ENCODE peak calls at places on chromosomes 1 and 21, in five cellular contexts. One of them, this sample, is unnamed.

GRCh38 chr1:45244660-45245059 is 38.3 kb upstream of the ZSWIM5 start:
- DNase-seq in WTC11: no peak
- DNase-seq in K562: no peak
- DNase-seq in GM12878: no peak
- DNase-seq in H1: no peak
- DNase-seq in this sample: no peak

GRCh38 chr1:18794561-18794960 is 64.9 kb downstream of the TAS1R2 start:
- DNase-seq in WTC11: peak
- DNase-seq in K562: peak
- DNase-seq in GM12878: no peak
- DNase-seq in H1: peak
- DNase-seq in this sample: peak

GRCh38 chr1:15833069-15833679 is 14.3 kb upstream of the SPEN start:
- DNase-seq in WTC11: no peak
- DNase-seq in K562: peak
- DNase-seq in GM12878: no peak
- DNase-seq in H1: no peak
- DNase-seq in this sample: no peak

GRCh38 chr1:155069551-155070391 is 6.2 kb downstream of the EFNA4 start:
- DNase-seq in WTC11: no peak
- DNase-seq in K562: no peak
- DNase-seq in GM12878: no peak
- DNase-seq in H1: no peak
- DNase-seq in this sample: no peak

GRCh38 chr1:192849442-192849841 is 40.6 kb downstream of the RGS2 start:
- DNase-seq in WTC11: no peak
- DNase-seq in K562: no peak
- DNase-seq in GM12878: no peak
- DNase-seq in H1: no peak
- DNase-seq in this sample: no peak

GRCh38 chr1:186568221-186568620 is 107.3 kb upstream of the PDC start:
- DNase-seq in WTC11: no peak
- DNase-seq in K562: no peak
- DNase-seq in GM12878: no peak
- DNase-seq in H1: no peak
- DNase-seq in this sample: no peak

GRCh38 chr21:45326169-45326833 is 38.6 kb upstream of the POFUT2 start:
- DNase-seq in WTC11: no peak
- DNase-seq in K562: no peak
- DNase-seq in GM12878: no peak
- DNase-seq in H1: no peak
- DNase-seq in this sample: no peak

GRCh38 chr1:179105393-179105792 is 23.5 kb downstream of the TOR3A start:
- DNase-seq in WTC11: peak
- DNase-seq in K562: peak
- DNase-seq in GM12878: no peak
- DNase-seq in H1: no peak
- DNase-seq in this sample: peak

GRCh38 chr1:166858726-166859419 is 17.2 kb downstream of the TADA1 start:
- DNase-seq in WTC11: no peak
- DNase-seq in K562: no peak
- DNase-seq in GM12878: no peak
- DNase-seq in H1: no peak
- DNase-seq in this sample: no peak

GRCh38 chr1:162629077-162629637 is 3.1 kb upstream of the DDR2 start:
- DNase-seq in WTC11: no peak
- DNase-seq in K562: no peak
- DNase-seq in GM12878: no peak
- DNase-seq in H1: no peak
- DNase-seq in this sample: no peak

GRCh38 chr1:100893718-100894117 is 924 bp downstream of the EXTL2 start:
- DNase-seq in WTC11: no peak
- DNase-seq in K562: no peak
- DNase-seq in GM12878: no peak
- DNase-seq in H1: no peak
- DNase-seq in this sample: no peak

GRCh38 chr1:162193201-162193600 is 123.7 kb downstream of the NOS1AP start:
- DNase-seq in WTC11: no peak
- DNase-seq in K562: no peak
- DNase-seq in GM12878: no peak
- DNase-seq in H1: no peak
- DNase-seq in this sample: no peak

GRCh38 chr1:235952950-235953615 is 86.4 kb upstream of the LYST start:
- DNase-seq in WTC11: no peak
- DNase-seq in K562: no peak
- DNase-seq in GM12878: peak
- DNase-seq in H1: no peak
- DNase-seq in this sample: no peak

GRCh38 chr1:108113496-108113895 is 86.6 kb downstream of the SLC25A24 start:
- DNase-seq in WTC11: no peak
- DNase-seq in K562: no peak
- DNase-seq in GM12878: no peak
- DNase-seq in H1: no peak
- DNase-seq in this sample: no peak

GRCh38 chr1:229229137-229229720 is 41.7 kb upstream of the RAB4A start:
- DNase-seq in WTC11: no peak
- DNase-seq in K562: no peak
- DNase-seq in GM12878: no peak
- DNase-seq in H1: no peak
- DNase-seq in this sample: no peak

GRCh38 chr1:109906160-109906838 is 4.3 kb upstream of the CSF1 start:
- DNase-seq in WTC11: no peak
- DNase-seq in K562: no peak
- DNase-seq in GM12878: peak
- DNase-seq in H1: no peak
- DNase-seq in this sample: no peak

GRCh38 chr1:6909857-6910256 is 124.6 kb downstream of the CAMTA1 start:
- DNase-seq in WTC11: no peak
- DNase-seq in K562: no peak
- DNase-seq in GM12878: no peak
- DNase-seq in H1: no peak
- DNase-seq in this sample: peak

GRCh38 chr1:51548986-51549619 is 30.0 kb upstream of the EPS15 start:
- DNase-seq in WTC11: no peak
- DNase-seq in K562: no peak
- DNase-seq in GM12878: no peak
- DNase-seq in H1: no peak
- DNase-seq in this sample: no peak

GRCh38 chr1:46369542-46370213 is 24.4 kb upstream of the FAAH start:
- DNase-seq in WTC11: no peak
- DNase-seq in K562: no peak
- DNase-seq in GM12878: no peak
- DNase-seq in H1: no peak
- DNase-seq in this sample: no peak

GRCh38 chr1:38308780-38309179 is 262.2 kb upstream of the POU3F1 start:
- DNase-seq in WTC11: no peak
- DNase-seq in K562: peak
- DNase-seq in GM12878: no peak
- DNase-seq in H1: no peak
- DNase-seq in this sample: peak

GRCh38 chr21:46605759-46606426 is 1.0 kb upstream of the S100B start:
- DNase-seq in WTC11: no peak
- DNase-seq in K562: peak
- DNase-seq in GM12878: peak
- DNase-seq in H1: no peak
- DNase-seq in this sample: no peak

GRCh38 chr1:31725777-31726535 is 22.1 kb upstream of the COL16A1 start:
- DNase-seq in WTC11: no peak
- DNase-seq in K562: no peak
- DNase-seq in GM12878: no peak
- DNase-seq in H1: no peak
- DNase-seq in this sample: no peak

GRCh38 chr1:234570741-234571140 is 39.2 kb downstream of the IRF2BP2 start:
- DNase-seq in WTC11: no peak
- DNase-seq in K562: no peak
- DNase-seq in GM12878: no peak
- DNase-seq in H1: no peak
- DNase-seq in this sample: no peak

GRCh38 chr1:116855220-116855619 is 54.5 kb upstream of the PTGFRN start:
- DNase-seq in WTC11: no peak
- DNase-seq in K562: no peak
- DNase-seq in GM12878: no peak
- DNase-seq in H1: no peak
- DNase-seq in this sample: no peak

GRCh38 chr1:193058529-193059281 is 455 bp downstream of the UCHL5 start:
- DNase-seq in WTC11: peak
- DNase-seq in K562: peak
- DNase-seq in GM12878: peak
- DNase-seq in H1: no peak
- DNase-seq in this sample: peak

GRCh38 chr1:223721658-223722606 is 9.6 kb downstream of the CAPN2 start:
- DNase-seq in WTC11: no peak
- DNase-seq in K562: no peak
- DNase-seq in GM12878: no peak
- DNase-seq in H1: no peak
- DNase-seq in this sample: no peak

GRCh38 chr1:51330331-51331201 is at the start of gene TTC39A:
- DNase-seq in WTC11: no peak
- DNase-seq in K562: no peak
- DNase-seq in GM12878: no peak
- DNase-seq in H1: no peak
- DNase-seq in this sample: no peak

GRCh38 chr1:16199157-16199501 is 13.3 kb downstream of the ARHGEF19 start:
- DNase-seq in WTC11: no peak
- DNase-seq in K562: no peak
- DNase-seq in GM12878: no peak
- DNase-seq in H1: no peak
- DNase-seq in this sample: no peak

DNA sequence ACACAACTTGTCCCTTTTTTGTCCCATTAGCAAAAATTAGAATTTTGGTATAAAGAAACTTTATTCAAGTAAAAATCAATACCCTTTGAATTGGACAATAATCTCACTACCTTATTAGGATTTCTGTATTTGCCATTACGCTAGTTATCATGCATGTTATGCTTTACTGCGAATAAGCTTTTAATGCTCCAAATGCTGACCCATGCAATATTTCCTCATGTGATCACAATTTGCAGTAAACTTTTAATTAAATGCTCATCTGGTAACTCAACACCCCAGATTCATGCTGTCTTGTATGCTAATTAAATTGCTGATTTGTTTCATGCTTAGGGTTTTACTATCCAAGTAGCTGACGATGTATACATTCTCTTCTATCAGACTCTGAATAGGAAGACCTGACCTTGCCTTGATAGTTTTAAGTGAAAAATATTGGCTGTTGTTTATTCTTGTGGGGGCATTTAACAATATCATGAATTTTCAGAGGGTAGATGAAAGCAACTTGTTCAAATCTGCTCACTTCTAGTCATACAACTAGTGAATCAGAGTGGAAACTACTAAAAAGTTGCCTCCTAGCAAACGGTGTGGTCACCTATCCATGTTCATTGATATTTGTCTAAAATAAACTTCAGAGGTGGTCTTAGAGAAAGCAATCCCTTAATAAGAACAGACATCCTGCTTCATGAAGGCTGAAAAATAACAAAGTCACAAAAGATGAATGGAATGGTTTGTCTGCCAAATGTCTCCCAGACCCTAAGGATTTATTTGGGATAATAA is 5.6 kb downstream of the XCL1 start:
- DNase-seq in WTC11: no peak
- DNase-seq in K562: no peak
- DNase-seq in GM12878: no peak
- DNase-seq in H1: no peak
- DNase-seq in this sample: no peak
- TF ChIP-seq ATF2 in WTC11: no peak
- TF ChIP-seq ATF2 in K562: no peak
- TF ChIP-seq ATF2 in GM12878: no peak
- TF ChIP-seq ATF2 in H1: no peak
- TF ChIP-seq ATF2 in this sample: no peak

GRCh38 chr1:10755977-10756521 is 40.4 kb downstream of the CASZ1 start:
- DNase-seq in WTC11: no peak
- DNase-seq in K562: peak
- DNase-seq in GM12878: no peak
- DNase-seq in H1: no peak
- DNase-seq in this sample: no peak

GRCh38 chr1:10751561-10752085 is 44.8 kb downstream of the CASZ1 start:
- DNase-seq in WTC11: no peak
- DNase-seq in K562: no peak
- DNase-seq in GM12878: no peak
- DNase-seq in H1: no peak
- DNase-seq in this sample: no peak

GRCh38 chr1:10753279-10753678 is 43.2 kb downstream of the CASZ1 start:
- DNase-seq in WTC11: peak
- DNase-seq in K562: no peak
- DNase-seq in GM12878: no peak
- DNase-seq in H1: no peak
- DNase-seq in this sample: no peak

GRCh38 chr1:10754571-10755329 is 41.7 kb downstream of the CASZ1 start:
- DNase-seq in WTC11: no peak
- DNase-seq in K562: no peak
- DNase-seq in GM12878: no peak
- DNase-seq in H1: no peak
- DNase-seq in this sample: no peak

GRCh38 chr1:10751160-10751559 is 45.3 kb downstream of the CASZ1 start:
- DNase-seq in WTC11: no peak
- DNase-seq in K562: no peak
- DNase-seq in GM12878: no peak
- DNase-seq in H1: no peak
- DNase-seq in this sample: no peak
- TF ChIP-seq ATF2 in WTC11: no peak
- TF ChIP-seq ATF2 in K562: no peak
- TF ChIP-seq ATF2 in GM12878: no peak
- TF ChIP-seq ATF2 in H1: no peak
- TF ChIP-seq ATF2 in this sample: no peak

GRCh38 chr1:212669600-212669999 is 30.0 kb downstream of the BATF3 start:
- DNase-seq in WTC11: no peak
- DNase-seq in K562: no peak
- DNase-seq in GM12878: no peak
- DNase-seq in H1: no peak
- DNase-seq in this sample: no peak

GRCh38 chr1:212671342-212672031 is 28.2 kb downstream of the BATF3 start:
- DNase-seq in WTC11: no peak
- DNase-seq in K562: no peak
- DNase-seq in GM12878: no peak
- DNase-seq in H1: no peak
- DNase-seq in this sample: no peak

GRCh38 chr1:212670882-212671281 is 28.8 kb downstream of the BATF3 start:
- DNase-seq in WTC11: no peak
- DNase-seq in K562: no peak
- DNase-seq in GM12878: no peak
- DNase-seq in H1: no peak
- DNase-seq in this sample: no peak

GRCh38 chr1:212669102-212669501 is 30.5 kb downstream of the BATF3 start:
- DNase-seq in WTC11: no peak
- DNase-seq in K562: peak
- DNase-seq in GM12878: no peak
- DNase-seq in H1: no peak
- DNase-seq in this sample: peak

GRCh38 chr1:212670301-212670700 is 29.3 kb downstream of the BATF3 start:
- DNase-seq in WTC11: no peak
- DNase-seq in K562: no peak
- DNase-seq in GM12878: no peak
- DNase-seq in H1: no peak
- DNase-seq in this sample: no peak
- TF ChIP-seq ATF2 in WTC11: no peak
- TF ChIP-seq ATF2 in K562: no peak
- TF ChIP-seq ATF2 in GM12878: no peak
- TF ChIP-seq ATF2 in H1: no peak
- TF ChIP-seq ATF2 in this sample: no peak

GRCh38 chr1:94544706-94545490 is 3.3 kb upstream of the F3 start:
- DNase-seq in WTC11: no peak
- DNase-seq in K562: peak
- DNase-seq in GM12878: no peak
- DNase-seq in H1: no peak
- DNase-seq in this sample: no peak
- TF ChIP-seq ATF2 in WTC11: no peak
- TF ChIP-seq ATF2 in K562: no peak
- TF ChIP-seq ATF2 in GM12878: no peak
- TF ChIP-seq ATF2 in H1: no peak
- TF ChIP-seq ATF2 in this sample: no peak